ENCODE peak calls at places on chromosomes 5 and 9, in four cellular contexts. One of them, this sample, is unnamed.

GRCh38 chr9:80086822-80087345 is 515.1 kb downstream of the TLE4 start:
- DNase-seq in pancreas: no peak
- DNase-seq in hepatocyte: no peak
- DNase-seq in left ventricle myocardium inferior: no peak
- DNase-seq in this sample: peak

GRCh38 chr5:169521366-169521983 is 62.1 kb upstream of the SPDL1 start:
- DNase-seq in pancreas: peak
- DNase-seq in hepatocyte: no peak
- DNase-seq in left ventricle myocardium inferior: peak
- DNase-seq in this sample: no peak

GRCh38 chr5:10525124-10525495 is 38.8 kb upstream of the ANKRD33B start:
- DNase-seq in pancreas: no peak
- DNase-seq in hepatocyte: no peak
- DNase-seq in left ventricle myocardium inferior: no peak
- DNase-seq in this sample: no peak

GRCh38 chr5:178116406-178116885 is 3.1 kb downstream of the N4BP3 start:
- DNase-seq in pancreas: no peak
- DNase-seq in hepatocyte: no peak
- DNase-seq in left ventricle myocardium inferior: no peak
- DNase-seq in this sample: peak

GRCh38 chr5:58294598-58295298 is 165.1 kb downstream of the PLK2 start:
- DNase-seq in pancreas: no peak
- DNase-seq in hepatocyte: no peak
- DNase-seq in left ventricle myocardium inferior: no peak
- DNase-seq in this sample: no peak

GRCh38 chr5:142317673-142318261 is 7.1 kb downstream of the SPRY4 start:
- DNase-seq in pancreas: no peak
- DNase-seq in hepatocyte: no peak
- DNase-seq in left ventricle myocardium inferior: peak
- DNase-seq in this sample: no peak

GRCh38 chr9:4402501-4402900 is 87.8 kb upstream of the SLC1A1 start:
- DNase-seq in pancreas: no peak
- DNase-seq in hepatocyte: no peak
- DNase-seq in left ventricle myocardium inferior: no peak
- DNase-seq in this sample: no peak

GRCh38 chr9:120221844-120222243 is 358.1 kb downstream of the CDK5RAP2 start:
- DNase-seq in pancreas: no peak
- DNase-seq in hepatocyte: no peak
- DNase-seq in left ventricle myocardium inferior: no peak
- DNase-seq in this sample: no peak

GRCh38 chr9:23537192-23538059 is 288.6 kb downstream of the ELAVL2 start:
- DNase-seq in pancreas: no peak
- DNase-seq in hepatocyte: no peak
- DNase-seq in left ventricle myocardium inferior: no peak
- DNase-seq in this sample: no peak

GRCh38 chr5:158676642-158677489 is 422.9 kb downstream of the EBF1 start:
- DNase-seq in pancreas: no peak
- DNase-seq in hepatocyte: no peak
- DNase-seq in left ventricle myocardium inferior: no peak
- DNase-seq in this sample: peak
- TF ChIP-seq CTCF in pancreas: no peak
- TF ChIP-seq CTCF in hepatocyte: peak
- TF ChIP-seq CTCF in left ventricle myocardium inferior: no peak
- TF ChIP-seq CTCF in this sample: no peak

GRCh38 chr9:18785604-18786003 is 247.4 kb downstream of the SAXO1 start:
- DNase-seq in pancreas: no peak
- DNase-seq in hepatocyte: no peak
- DNase-seq in left ventricle myocardium inferior: no peak
- DNase-seq in this sample: no peak
- TF ChIP-seq CTCF in pancreas: no peak
- TF ChIP-seq CTCF in hepatocyte: no peak
- TF ChIP-seq CTCF in left ventricle myocardium inferior: no peak
- TF ChIP-seq CTCF in this sample: no peak

DNA sequence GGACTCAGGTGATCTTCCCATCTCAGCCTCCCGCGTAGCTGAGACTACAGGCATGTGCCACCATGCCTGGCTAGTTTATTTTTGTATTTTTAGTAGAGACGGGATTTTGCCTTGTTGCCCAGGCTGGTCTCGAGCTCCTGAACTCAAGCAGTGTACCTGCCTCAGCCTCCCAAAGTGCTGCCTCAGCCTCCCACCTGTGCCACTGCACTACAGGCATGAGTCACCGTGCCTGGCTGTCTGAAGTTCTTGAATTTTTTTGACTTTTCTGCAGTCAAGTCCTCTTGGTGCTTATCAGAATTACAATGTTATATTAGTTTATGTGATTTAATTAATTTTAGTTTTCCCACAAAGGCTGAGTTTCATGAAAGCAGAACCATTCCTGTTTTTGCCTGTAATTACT is 9.8 kb downstream of the SPIN1 start:
- DNase-seq in pancreas: no peak
- DNase-seq in hepatocyte: no peak
- DNase-seq in left ventricle myocardium inferior: no peak
- DNase-seq in this sample: no peak
- TF ChIP-seq CTCF in pancreas: no peak
- TF ChIP-seq CTCF in hepatocyte: no peak
- TF ChIP-seq CTCF in left ventricle myocardium inferior: no peak
- TF ChIP-seq CTCF in this sample: no peak

GRCh38 chr5:167051369-167051768 is 1240.1 kb upstream of the WWC1 start:
- DNase-seq in pancreas: no peak
- DNase-seq in hepatocyte: no peak
- DNase-seq in left ventricle myocardium inferior: no peak
- DNase-seq in this sample: no peak

GRCh38 chr5:167049771-167050567 is 1241.5 kb upstream of the WWC1 start:
- DNase-seq in pancreas: no peak
- DNase-seq in hepatocyte: no peak
- DNase-seq in left ventricle myocardium inferior: no peak
- DNase-seq in this sample: no peak

GRCh38 chr5:167049043-167049663 is 1242.3 kb upstream of the WWC1 start:
- DNase-seq in pancreas: peak
- DNase-seq in hepatocyte: peak
- DNase-seq in left ventricle myocardium inferior: no peak
- DNase-seq in this sample: peak

GRCh38 chr5:167050568-167051214 is 1240.8 kb upstream of the WWC1 start:
- DNase-seq in pancreas: no peak
- DNase-seq in hepatocyte: no peak
- DNase-seq in left ventricle myocardium inferior: no peak
- DNase-seq in this sample: no peak
- TF ChIP-seq CTCF in pancreas: no peak
- TF ChIP-seq CTCF in hepatocyte: no peak
- TF ChIP-seq CTCF in left ventricle myocardium inferior: no peak
- TF ChIP-seq CTCF in this sample: no peak

GRCh38 chr9:132504452-132504851 is 78.0 kb upstream of the BARHL1 start:
- DNase-seq in pancreas: no peak
- DNase-seq in hepatocyte: no peak
- DNase-seq in left ventricle myocardium inferior: no peak
- DNase-seq in this sample: no peak

GRCh38 chr9:132505961-132506691 is 76.3 kb upstream of the BARHL1 start:
- DNase-seq in pancreas: no peak
- DNase-seq in hepatocyte: no peak
- DNase-seq in left ventricle myocardium inferior: no peak
- DNase-seq in this sample: no peak

GRCh38 chr9:132506907-132507669 is 75.3 kb upstream of the BARHL1 start:
- DNase-seq in pancreas: no peak
- DNase-seq in hepatocyte: no peak
- DNase-seq in left ventricle myocardium inferior: no peak
- DNase-seq in this sample: no peak

GRCh38 chr9:132509921-132510874 is 72.2 kb upstream of the BARHL1 start:
- DNase-seq in pancreas: no peak
- DNase-seq in hepatocyte: no peak
- DNase-seq in left ventricle myocardium inferior: no peak
- DNase-seq in this sample: no peak

GRCh38 chr9:132507670-132508469 is 74.5 kb upstream of the BARHL1 start:
- DNase-seq in pancreas: peak
- DNase-seq in hepatocyte: peak
- DNase-seq in left ventricle myocardium inferior: peak
- DNase-seq in this sample: peak
- TF ChIP-seq CTCF in pancreas: peak
- TF ChIP-seq CTCF in hepatocyte: peak
- TF ChIP-seq CTCF in left ventricle myocardium inferior: peak
- TF ChIP-seq CTCF in this sample: peak

GRCh38 chr9:88559661-88560060 is 24.7 kb downstream of the NXNL2 start:
- DNase-seq in pancreas: no peak
- DNase-seq in hepatocyte: no peak
- DNase-seq in left ventricle myocardium inferior: no peak
- DNase-seq in this sample: no peak
- TF ChIP-seq CTCF in pancreas: no peak
- TF ChIP-seq CTCF in hepatocyte: peak
- TF ChIP-seq CTCF in left ventricle myocardium inferior: no peak
- TF ChIP-seq CTCF in this sample: no peak

DNA sequence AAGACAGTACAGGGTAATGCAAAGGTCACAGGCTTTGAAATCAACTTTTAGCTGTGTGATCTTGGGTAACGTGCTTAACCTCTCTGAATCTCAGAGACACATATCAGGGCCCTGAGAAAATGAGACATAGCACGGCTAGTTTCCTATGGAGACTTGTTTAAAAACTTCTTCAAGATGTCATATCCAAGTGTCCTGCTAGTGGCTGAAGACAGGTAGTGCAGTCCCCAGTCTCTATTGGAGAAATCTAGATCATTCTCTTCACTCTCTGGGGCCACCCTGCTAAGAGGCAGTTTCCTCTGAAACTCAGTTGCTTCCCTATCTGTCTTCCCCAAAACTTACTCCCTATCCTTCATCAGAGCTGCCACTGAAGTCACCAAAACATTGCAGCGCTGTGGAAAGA is 30.3 kb upstream of the GRXCR2 start:
- DNase-seq in pancreas: no peak
- DNase-seq in hepatocyte: no peak
- DNase-seq in left ventricle myocardium inferior: no peak
- DNase-seq in this sample: no peak
- TF ChIP-seq CTCF in pancreas: peak
- TF ChIP-seq CTCF in hepatocyte: no peak
- TF ChIP-seq CTCF in left ventricle myocardium inferior: no peak
- TF ChIP-seq CTCF in this sample: no peak

DNA sequence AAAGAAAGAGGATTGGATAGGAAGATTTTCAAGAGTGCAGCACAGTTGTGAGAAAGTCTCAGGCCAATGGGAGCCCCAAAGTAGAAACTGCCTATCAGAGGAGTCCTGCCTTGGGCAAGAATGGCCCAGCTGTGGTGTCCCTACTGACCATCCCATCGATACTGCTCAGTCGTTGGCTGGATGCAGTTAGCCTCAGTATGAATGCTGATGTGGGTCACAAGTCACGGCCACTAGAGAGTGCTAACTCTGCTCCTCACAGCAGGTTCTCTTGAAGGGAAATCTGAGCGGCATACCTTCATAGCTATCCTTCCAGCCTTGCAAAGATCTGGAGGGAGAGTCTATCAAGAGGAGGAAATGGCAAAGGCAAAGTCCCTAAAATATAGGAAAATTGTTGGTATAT is 11.6 kb upstream of the CETN3 start:
- DNase-seq in pancreas: peak
- DNase-seq in hepatocyte: peak
- DNase-seq in left ventricle myocardium inferior: no peak
- DNase-seq in this sample: peak
- TF ChIP-seq CTCF in pancreas: no peak
- TF ChIP-seq CTCF in hepatocyte: peak
- TF ChIP-seq CTCF in left ventricle myocardium inferior: peak
- TF ChIP-seq CTCF in this sample: no peak

DNA sequence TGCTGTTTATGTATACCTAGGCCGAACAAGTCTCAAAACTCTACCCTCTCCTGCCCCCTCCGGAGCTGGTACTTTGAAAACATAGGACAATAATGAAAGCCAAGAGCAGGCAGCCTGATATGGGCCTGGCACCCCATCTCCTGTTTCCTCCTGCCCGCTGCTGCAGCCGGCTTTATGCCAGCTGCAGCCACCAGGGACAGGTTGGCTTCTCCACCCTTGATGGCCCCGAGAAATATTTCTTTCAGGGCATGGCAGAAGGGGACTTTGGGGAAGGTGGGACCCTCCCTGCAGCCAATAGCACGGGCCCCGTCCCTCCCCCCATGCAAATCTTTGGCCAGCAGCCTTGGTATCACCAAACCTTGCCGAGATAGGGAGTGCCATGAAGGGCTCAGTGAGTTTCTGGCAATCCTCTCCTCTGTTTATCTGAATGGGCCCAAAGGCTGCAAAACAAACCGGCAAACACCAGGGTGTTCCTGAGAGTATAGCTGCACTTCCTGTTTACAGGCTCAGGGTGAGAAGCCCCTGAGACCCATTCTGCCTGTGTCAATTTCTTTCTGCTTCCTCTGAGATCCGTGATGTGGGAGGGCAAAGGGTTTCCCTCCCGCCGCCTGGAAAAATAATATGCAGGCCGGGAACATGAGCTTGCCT is 73.4 kb upstream of the BOD1 start:
- DNase-seq in pancreas: peak
- DNase-seq in hepatocyte: no peak
- DNase-seq in left ventricle myocardium inferior: no peak
- DNase-seq in this sample: no peak
- TF ChIP-seq CTCF in pancreas: peak
- TF ChIP-seq CTCF in hepatocyte: no peak
- TF ChIP-seq CTCF in left ventricle myocardium inferior: peak
- TF ChIP-seq CTCF in this sample: no peak